ENCODE peak calls at places on chromosome 16, in six cellular contexts. C is SW480; M is fibroblast of pulmonary artery; I is HT-29; D is CD4-positive, alpha-beta T cell; H is HFFc6. A is an unnamed sample.

GRCh38 chr16:76653390-76654026 is 376.3 kb downstream of the CNTNAP4 start:
- DNase-seq in I (peak; percentile 64), D (no peak), H (peak; percentile 5), C (peak; percentile 70), M (peak; percentile 70), A (peak; percentile 44)

GRCh38 chr16:84742561-84743200 is 42.9 kb downstream of the USP10 start:
- DNase-seq in M (no peak), I (no peak), C (no peak), H (no peak), D (no peak), A (no peak)

GRCh38 chr16:81443688-81444447 is 740 bp upstream of the CMIP start:
- DNase-seq in D (no peak), I (no peak), C (no peak), M (no peak), H (no peak), A (no peak)

GRCh38 chr16:48498761-48499600 is 111.0 kb downstream of the N4BP1 start:
- DNase-seq in M (peak; percentile 96), C (no peak), D (no peak), H (peak; percentile 42), I (no peak), A (no peak)

GRCh38 chr16:380837-381787 is 666 bp downstream of the PGAP6 start:
- DNase-seq in M (no peak), C (no peak), H (no peak), D (no peak), I (no peak), A (no peak)

GRCh38 chr16:47461598-47462266 is 601 bp downstream of the PHKB start:
- DNase-seq in C (peak; percentile 42), M (peak; percentile 59), I (peak; percentile 81), H (peak; percentile 31), D (no peak), A (peak; percentile 68)

GRCh38 chr16:28166394-28167208 is 45.2 kb downstream of the XPO6 start:
- DNase-seq in D (no peak), M (no peak), H (peak; percentile 31), C (peak; percentile 53), I (no peak), A (no peak)

GRCh38 chr16:62805221-62805857 is 769.1 kb upstream of the CDH8 start:
- DNase-seq in D (no peak), C (no peak), I (no peak), M (no peak), H (no peak), A (no peak)

GRCh38 chr16:79164378-79164720 is 436.2 kb downstream of the MAF start:
- DNase-seq in D (no peak), H (no peak), M (no peak), I (no peak), C (no peak), A (no peak)

GRCh38 chr16:901715-902601 is 68.8 kb downstream of the LMF1 start:
- DNase-seq in I (no peak), C (no peak), D (no peak), M (no peak), H (no peak), A (no peak)

GRCh38 chr16:25010542-25010941 is 4.6 kb downstream of the ARHGAP17 start:
- DNase-seq in I (no peak), C (no peak), H (no peak), D (no peak), M (no peak), A (no peak)

GRCh38 chr16:16143038-16143763 is 80.1 kb downstream of the ABCC6 start:
- DNase-seq in H (peak; percentile 11), C (no peak), I (no peak), M (no peak), D (no peak), A (no peak)

GRCh38 chr16:82672676-82673075 is 45.9 kb downstream of the CDH13 start:
- DNase-seq in H (no peak), M (no peak), I (no peak), C (no peak), D (no peak), A (no peak)

GRCh38 chr16:48562475-48562874 is 47.5 kb downstream of the N4BP1 start:
- DNase-seq in H (no peak), D (no peak), M (no peak), I (no peak), C (no peak), A (no peak)

GRCh38 chr16:66020642-66021041 is 345.8 kb upstream of the CDH5 start:
- DNase-seq in I (no peak), C (peak; percentile 18), H (no peak), D (no peak), M (no peak), A (peak; percentile 9)

GRCh38 chr16:13483121-13483520 is 436.8 kb upstream of the ERCC4 start:
- DNase-seq in I (no peak), M (no peak), C (no peak), D (no peak), H (no peak), A (no peak)

A was measured in LoVo.